ENCODE peak calls at places on chromosomes 16 and 17, in seven cellular contexts. M, C, H, Q, V, S and U are unnamed samples.

GRCh38 chr16:52573365-52574104 is 26.6 kb upstream of the TOX3 start:
- DNase-seq in S (no peak), M (peak), Q (no peak), H (no peak), C (peak), V (no peak), U (no peak)

GRCh38 chr16:49021136-49021535 is 260.5 kb downstream of the CBLN1 start:
- DNase-seq in M (no peak), H (peak), S (no peak), V (no peak), C (no peak), Q (peak), U (no peak)

GRCh38 chr17:13751485-13751793 is 149.7 kb upstream of the HS3ST3A1 start:
- DNase-seq in M (no peak), C (no peak), Q (no peak), H (no peak), V (no peak), S (no peak), U (no peak)

GRCh38 chr16:85328665-85329058 is 216.4 kb upstream of the CIBAR2 start:
- DNase-seq in V (no peak), S (no peak), M (no peak), H (peak), Q (no peak), C (no peak), U (no peak)

GRCh38 chr17:41835214-41835799 is 725 bp downstream of the NT5C3B start:
- DNase-seq in S (no peak), H (no peak), V (no peak), M (no peak), Q (no peak), C (no peak), U (no peak)

GRCh38 chr16:57422026-57422944 is 17.7 kb downstream of the CCL17 start:
- DNase-seq in S (peak), V (no peak), H (peak), Q (peak), M (peak), C (peak), U (no peak)

GRCh38 chr16:11251525-11252481 is 4.2 kb downstream of the SOCS1 start:
- DNase-seq in Q (no peak), M (no peak), S (no peak), H (no peak), V (no peak), C (no peak), U (no peak)

GRCh38 chr17:11997972-11998233 is 628 bp upstream of the ZNF18 start:
- DNase-seq in H (no peak), Q (no peak), C (no peak), V (no peak), S (no peak), M (no peak), U (no peak)

GRCh38 chr17:15143524-15143923 is 121.6 kb downstream of the PMP22 start:
- DNase-seq in V (no peak), H (no peak), S (no peak), C (no peak), M (no peak), Q (no peak), U (no peak)

GRCh38 chr16:86509759-86510464 is 415 bp upstream of the FOXF1 start:
- DNase-seq in V (no peak), H (peak), S (peak), C (no peak), M (no peak), Q (no peak), U (no peak)

GRCh38 chr16:49382916-49383315 is 9.3 kb downstream of the C16orf78 start:
- DNase-seq in C (peak), V (no peak), Q (no peak), S (no peak), M (peak), H (peak), U (peak)

GRCh38 chr17:41710472-41711090 is 1.6 kb upstream of the GAST start:
- DNase-seq in M (no peak), V (no peak), C (peak), Q (no peak), S (peak), H (no peak), U (no peak)

GRCh38 chr17:17739388-17740066 is 58.3 kb downstream of the RAI1 start:
- DNase-seq in Q (peak), C (peak), M (no peak), V (no peak), H (no peak), S (peak), U (no peak)

GRCh38 chr16:49701867-49702494 is 153.9 kb downstream of the ZNF423 start:
- DNase-seq in M (no peak), Q (no peak), C (no peak), V (no peak), S (no peak), H (peak), U (no peak)

GRCh38 chr16:35409503-35409902 is 1950.1 kb downstream of the TP53TG3F start:
- DNase-seq in V (no peak), C (no peak), Q (no peak), H (no peak), S (no peak), M (no peak), U (no peak)

GRCh38 chr17:1003972-1004768 is 7.2 kb downstream of the TIMM22 start:
- DNase-seq in Q (peak), S (peak), V (no peak), M (no peak), H (no peak), C (no peak), U (no peak)

GRCh38 chr17:61158372-61158771 is 241.3 kb upstream of the TBX2 start:
- DNase-seq in H (no peak), Q (no peak), M (no peak), S (no peak), C (peak), V (no peak), U (no peak)

GRCh38 chr17:6496636-6497441 is 52.6 kb downstream of the PIMREG start:
- DNase-seq in S (no peak), H (no peak), V (no peak), C (no peak), M (no peak), Q (no peak), U (no peak)

GRCh38 chr16:21599994-21600773 is 807 bp downstream of the METTL9 start:
- DNase-seq in V (peak), H (no peak), Q (peak), C (peak), S (peak), M (peak), U (no peak)

GRCh38 chr17:12973496-12974318 is 44.1 kb downstream of the ELAC2 start:
- DNase-seq in V (no peak), Q (no peak), M (no peak), H (peak), C (no peak), S (no peak), U (no peak)

GRCh38 chr17:66283296-66283934 is 19.0 kb upstream of the PRKCA start:
- DNase-seq in H (no peak), M (no peak), V (no peak), Q (no peak), C (no peak), S (no peak), U (no peak)

GRCh38 chr17:79065105-79065670 is 9.4 kb upstream of the ENGASE start:
- DNase-seq in Q (no peak), C (peak), M (peak), V (no peak), S (peak), H (peak), U (peak)

GRCh38 chr16:19299565-19299964 is 14.0 kb downstream of the CLEC19A start:
- DNase-seq in S (no peak), Q (no peak), M (no peak), C (no peak), H (no peak), V (no peak), U (no peak)

DNA sequence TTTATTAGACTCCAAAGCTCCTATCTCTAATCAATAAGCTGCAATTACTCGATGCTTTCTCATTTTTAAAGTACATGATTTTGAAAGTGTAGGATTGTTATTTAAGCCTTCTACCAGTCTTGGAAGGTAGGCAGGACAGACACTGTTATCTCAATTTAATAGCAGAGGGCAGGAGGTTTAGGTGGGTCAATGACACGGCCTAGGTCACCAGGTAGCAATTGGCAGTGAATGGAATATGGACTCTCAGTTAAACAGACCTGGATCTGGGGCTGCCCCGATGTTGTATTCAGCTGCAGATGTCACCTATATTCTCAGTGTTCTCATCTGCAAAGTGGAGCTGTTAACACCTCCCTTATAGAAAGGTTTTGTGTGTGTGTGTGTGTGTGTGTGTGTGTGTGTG is 124.4 kb upstream of the ANKFN1 start:
- DNase-seq in H (no peak), Q (no peak), S (no peak), M (no peak), C (no peak), V (no peak), U (no peak)
- TF ChIP-seq MAX in H (no peak), Q (no peak), S (no peak), M (no peak), C (no peak), V (no peak), U (no peak)

GRCh38 chr17:9021158-9021984 is at the start of gene NTN1:
- DNase-seq in C (no peak), Q (peak), V (no peak), M (no peak), S (no peak), H (peak), U (no peak)

GRCh38 chr17:9021985-9022552 is 759 bp downstream of the NTN1 start:
- DNase-seq in V (no peak), Q (peak), H (peak), M (no peak), S (no peak), C (no peak), U (no peak)

GRCh38 chr17:9023389-9024210 is 2.3 kb downstream of the NTN1 start:
- DNase-seq in C (no peak), V (no peak), M (no peak), Q (no peak), H (peak), S (no peak), U (no peak)

GRCh38 chr17:9024497-9024896 is 3.2 kb downstream of the NTN1 start:
- DNase-seq in H (no peak), V (no peak), M (no peak), S (no peak), C (no peak), Q (no peak), U (no peak)

GRCh38 chr17:9022553-9023388 is 1.5 kb downstream of the NTN1 start:
- DNase-seq in C (peak), Q (peak), S (peak), V (no peak), M (no peak), H (peak), U (no peak)
- H3K4me2 ChIP-seq in C (peak), Q (peak), S (peak), V (peak), M (no peak), H (peak), U (no peak)

GRCh38 chr17:75976175-75976848 is 2.7 kb downstream of the ACOX1 start:
- DNase-seq in Q (no peak), C (peak), S (no peak), H (no peak), M (peak), V (no peak), U (no peak)
- TF ChIP-seq MAX in Q (no peak), C (no peak), S (no peak), H (no peak), M (peak), V (no peak), U (no peak)

GRCh38 chr16:29784157-29784556 is 6.1 kb downstream of the ZG16 start:
- DNase-seq in M (no peak), Q (no peak), C (no peak), H (no peak), V (no peak), S (no peak), U (no peak)
- H3K4me2 ChIP-seq in M (peak), Q (no peak), C (no peak), H (no peak), V (no peak), S (no peak), U (no peak)

DNA sequence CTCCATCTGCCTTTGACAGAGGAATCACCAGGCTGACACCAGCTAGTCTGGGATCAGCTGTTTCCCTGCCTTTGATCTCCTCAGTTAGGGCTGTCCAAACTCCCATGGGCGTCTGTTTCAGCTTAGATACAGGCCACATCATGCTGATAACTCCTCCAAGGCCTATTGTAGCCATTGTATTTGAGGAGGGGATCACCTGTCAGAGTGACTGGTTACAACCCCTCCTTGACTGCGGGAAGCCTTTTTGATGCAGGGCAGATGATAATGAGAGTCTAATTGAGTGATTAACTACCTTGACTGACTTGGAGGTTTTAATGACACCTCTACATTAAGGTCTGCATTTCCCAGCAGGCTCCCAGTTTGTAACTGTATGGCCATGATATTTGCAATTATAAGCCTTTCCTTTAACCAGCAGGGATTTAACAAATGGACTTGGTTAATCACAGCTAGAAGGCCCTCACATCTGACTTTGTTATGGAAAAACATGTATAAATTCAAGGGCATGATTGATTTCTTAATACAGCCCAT is 863.5 kb downstream of the KCNJ2 start:
- DNase-seq in S (no peak), V (no peak), Q (no peak), C (no peak), M (no peak), H (peak), U (no peak)
- TF ChIP-seq MAX in S (no peak), V (no peak), Q (no peak), C (no peak), M (no peak), H (peak), U (no peak)

DNA sequence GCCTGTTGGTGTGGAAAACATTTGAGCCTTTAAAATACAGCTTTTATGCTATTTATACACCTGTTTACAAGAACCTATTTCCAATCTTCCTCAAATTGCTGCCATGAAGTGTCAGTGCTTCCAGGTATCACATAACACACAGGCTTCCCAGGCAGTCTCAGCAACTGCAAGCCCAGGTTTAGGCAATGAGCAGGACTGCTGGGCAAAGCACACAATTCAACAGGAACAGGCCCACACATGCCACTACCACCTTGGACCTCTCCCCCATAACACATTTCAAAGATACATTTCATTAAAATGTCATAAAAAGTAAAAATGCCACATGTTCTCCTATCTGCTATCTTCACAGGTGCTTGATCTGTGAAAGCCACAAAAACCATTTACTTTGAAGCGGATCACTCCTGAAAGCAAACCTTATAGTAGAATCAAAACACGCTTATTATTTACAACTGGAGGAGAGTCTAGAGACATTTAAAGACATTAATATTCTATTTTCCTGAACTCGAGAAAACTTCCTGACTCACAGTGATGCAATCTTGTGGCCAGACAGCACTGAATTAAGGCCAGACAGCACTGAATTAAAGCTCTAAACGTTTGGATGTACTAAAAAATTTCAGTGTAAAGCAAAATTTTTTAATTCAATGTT is 31.5 kb downstream of the ANKFY1 start:
- DNase-seq in Q (no peak), M (no peak), H (no peak), V (no peak), S (no peak), C (no peak), U (no peak)
- H3K4me2 ChIP-seq in Q (peak), M (no peak), H (no peak), V (no peak), S (no peak), C (no peak), U (no peak)